ENCODE peak calls at places on chromosomes 11 and 22, in seven cellular contexts. R is neural crest cell, X is fibroblast of lung, J is lower lobe of right lung, B is upper lobe of right lung, I is NCI-H1105 treated with DMSO at 0.1 percent for 48 hours, G is activated T-cell treated with anti-CD3 and anti-CD28 coated beads for 48 hours. Q is an unnamed sample.

GRCh38 chr11:120839846-120840402 is 184.0 kb upstream of the TBCEL start:
- DNase-seq in R (no peak), X (no peak), J (no peak), B (no peak), I (no peak), G (no peak), Q (no peak)

GRCh38 chr11:96103721-96104120 is 179.8 kb upstream of the MTMR2 start:
- DNase-seq in R (no peak), X (no peak), J (no peak), B (no peak), I (no peak), G (no peak), Q (no peak)

GRCh38 chr11:125257185-125257584 is 92.6 kb downstream of the PKNOX2 start:
- DNase-seq in R (no peak), X (no peak), J (no peak), B (no peak), I (no peak), G (no peak), Q (no peak)

GRCh38 chr11:61334434-61335354 is 1.7 kb downstream of the TKFC start:
- DNase-seq in R (no peak), X (peak), J (no peak), B (no peak), I (no peak), G (no peak), Q (no peak)

GRCh38 chr11:90288207-90288821 is 65.5 kb upstream of the CHORDC1 start:
- DNase-seq in R (no peak), X (peak), J (no peak), B (no peak), I (peak), G (no peak), Q (no peak)

GRCh38 chr11:28585007-28585406 is 476.8 kb downstream of the METTL15 start:
- DNase-seq in R (no peak), X (peak), J (no peak), B (no peak), I (no peak), G (no peak), Q (no peak)

GRCh38 chr11:70139785-70140410 is 61.8 kb downstream of the ANO1 start:
- DNase-seq in R (no peak), X (no peak), J (no peak), B (no peak), I (no peak), G (no peak), Q (no peak)

GRCh38 chr11:17730137-17730536 is 4.4 kb upstream of the KCNC1 start:
- DNase-seq in R (no peak), X (no peak), J (no peak), B (no peak), I (no peak), G (no peak), Q (no peak)

GRCh38 chr11:87228820-87229219 is 191.1 kb downstream of the TMEM135 start:
- DNase-seq in R (no peak), X (no peak), J (no peak), B (no peak), I (no peak), G (no peak), Q (no peak)

GRCh38 chr11:129313588-129314288 is 61.9 kb upstream of the BARX2 start:
- DNase-seq in R (no peak), X (peak), J (no peak), B (no peak), I (peak), G (no peak), Q (no peak)

GRCh38 chr11:71327156-71328085 is 75.0 kb upstream of the SHANK2 start:
- DNase-seq in R (no peak), X (no peak), J (no peak), B (peak), I (no peak), G (no peak), Q (no peak)

GRCh38 chr11:12725863-12726666 is 51.8 kb downstream of the TEAD1 start:
- DNase-seq in R (no peak), X (peak), J (no peak), B (no peak), I (no peak), G (no peak), Q (no peak)

GRCh38 chr11:1435820-1436467 is 46.2 kb downstream of the BRSK2 start:
- DNase-seq in R (no peak), X (no peak), J (no peak), B (no peak), I (no peak), G (no peak), Q (no peak)

GRCh38 chr11:73040046-73040445 is 102.1 kb downstream of the FCHSD2 start:
- DNase-seq in R (no peak), X (no peak), J (no peak), B (no peak), I (no peak), G (no peak), Q (no peak)

GRCh38 chr22:42625416-42625815 is 10.7 kb upstream of the POLDIP3 start:
- DNase-seq in R (no peak), X (no peak), J (no peak), B (no peak), I (no peak), G (no peak), Q (no peak)

GRCh38 chr11:129937592-129938238 is 42.3 kb upstream of the NFRKB start:
- DNase-seq in R (no peak), X (no peak), J (no peak), B (no peak), I (no peak), G (no peak), Q (no peak)

GRCh38 chr22:46453006-46453828 is 84.2 kb downstream of the CELSR1 start:
- DNase-seq in R (peak), X (no peak), J (no peak), B (no peak), I (no peak), G (no peak), Q (peak)

GRCh38 chr11:10526974-10527918 is 13.7 kb downstream of the RNF141 start:
- DNase-seq in R (no peak), X (peak), J (no peak), B (no peak), I (no peak), G (no peak), Q (no peak)

GRCh38 chr22:22479999-22480532 is 28.5 kb downstream of the ZNF280B start:
- DNase-seq in R (no peak), X (peak), J (no peak), B (no peak), I (no peak), G (no peak), Q (no peak)

GRCh38 chr11:69328231-69328630 is 34.3 kb downstream of the MYEOV start:
- DNase-seq in R (no peak), X (no peak), J (no peak), B (peak), I (no peak), G (no peak), Q (no peak)

GRCh38 chr11:68843703-68844312 is 2.1 kb upstream of the CPT1A start:
- DNase-seq in R (no peak), X (peak), J (peak), B (peak), I (peak), G (peak), Q (peak)

GRCh38 chr11:69166186-69167115 is 10.7 kb downstream of the SMIM38 start:
- DNase-seq in R (no peak), X (peak), J (no peak), B (no peak), I (no peak), G (peak), Q (peak)

GRCh38 chr22:19874307-19875060 is 19.8 kb upstream of the GNB1L start:
- DNase-seq in R (no peak), X (peak), J (peak), B (peak), I (peak), G (no peak), Q (peak)

GRCh38 chr11:113392522-113392921 is 4.9 kb downstream of the ANKK1 start:
- DNase-seq in R (no peak), X (no peak), J (no peak), B (no peak), I (no peak), G (no peak), Q (no peak)

GRCh38 chr11:123561046-123561781 is 93.2 kb downstream of the SCN3B start:
- DNase-seq in R (no peak), X (peak), J (no peak), B (no peak), I (peak), G (no peak), Q (peak)

GRCh38 chr11:64571050-64571409 is 20.0 kb upstream of the SLC22A12 start:
- DNase-seq in R (no peak), X (no peak), J (peak), B (peak), I (no peak), G (no peak), Q (no peak)

GRCh38 chr11:111388842-111389241 is 9.8 kb upstream of the POU2AF1 start:
- DNase-seq in R (no peak), X (no peak), J (no peak), B (no peak), I (no peak), G (no peak), Q (no peak)

GRCh38 chr11:63536669-63537292 is at the start of gene PLAAT4:
- DNase-seq in R (no peak), X (peak), J (no peak), B (no peak), I (no peak), G (no peak), Q (peak)

GRCh38 chr11:124867700-124868099 is 2.5 kb downstream of the ROBO3 start:
- DNase-seq in R (no peak), X (peak), J (no peak), B (no peak), I (peak), G (no peak), Q (no peak)

GRCh38 chr11:128894685-128895084 is 3.5 kb downstream of the KCNJ5 start:
- DNase-seq in R (no peak), X (no peak), J (peak), B (peak), I (no peak), G (no peak), Q (peak)

GRCh38 chr11:118304227-118304808 is at the start of gene CD3E:
- DNase-seq in R (no peak), X (no peak), J (no peak), B (no peak), I (no peak), G (peak), Q (no peak)

GRCh38 chr11:101127348-101127698 is 2.3 kb downstream of the PGR start:
- DNase-seq in R (peak), X (no peak), J (peak), B (peak), I (no peak), G (no peak), Q (peak)

GRCh38 chr11:129375731-129376657 is at the start of gene BARX2:
- DNase-seq in R (peak), X (peak), J (peak), B (peak), I (peak), G (peak), Q (peak)

GRCh38 chr22:36257308-36257707 is 4.4 kb downstream of the APOL1 start:
- DNase-seq in R (no peak), X (no peak), J (no peak), B (no peak), I (no peak), G (no peak), Q (no peak)

GRCh38 chr11:30984827-30985226 is 384.7 kb downstream of the DCDC1 start:
- DNase-seq in R (no peak), X (peak), J (no peak), B (no peak), I (no peak), G (no peak), Q (no peak)

GRCh38 chr11:65473275-65473860 is 25.5 kb upstream of the MALAT1 start:
- DNase-seq in R (no peak), X (peak), J (no peak), B (no peak), I (no peak), G (no peak), Q (no peak)

GRCh38 chr11:109697140-109697843 is 275.3 kb downstream of the C11orf87 start:
- DNase-seq in R (peak), X (peak), J (no peak), B (peak), I (peak), G (no peak), Q (no peak)

GRCh38 chr22:20751185-20751851 is 22.6 kb upstream of the SERPIND1 start:
- DNase-seq in R (no peak), X (no peak), J (no peak), B (no peak), I (peak), G (no peak), Q (no peak)